ENCODE peak calls at places on chromosomes 1 and 21, in seven cellular contexts. R is CD4-positive, alpha-beta memory T cell; T is B cell; M is DMS53; V is NCI-H1105; C is amniotic epithelial cell; W is Right ventricle myocardium inferior. X is an unnamed sample.

GRCh38 chr1:228410671-228411070 is 4.0 kb upstream of the TRIM11 start:
- DNase-seq in R (no peak), T (no peak), M (no peak), V (no peak), C (no peak), W (no peak), X (no peak)

GRCh38 chr1:213759359-213760181 is 228.2 kb upstream of the PROX1 start:
- DNase-seq in R (no peak), T (no peak), M (peak), V (peak), C (no peak), W (no peak), X (no peak)

GRCh38 chr1:226975259-226975908 is 35.3 kb downstream of the COQ8A start:
- DNase-seq in R (no peak), T (no peak), M (peak), V (peak), C (no peak), W (peak), X (no peak)

GRCh38 chr1:109257682-109258421 is 8.5 kb downstream of the CELSR2 start:
- DNase-seq in R (peak), T (no peak), M (no peak), V (no peak), C (no peak), W (peak), X (no peak)

GRCh38 chr1:156128749-156129682 is 14.5 kb downstream of the LMNA start:
- DNase-seq in R (peak), T (no peak), M (no peak), V (no peak), C (peak), W (peak), X (no peak)

GRCh38 chr21:33360281-33360680 is 35.5 kb downstream of the IFNAR1 start:
- DNase-seq in R (no peak), T (no peak), M (peak), V (no peak), C (peak), W (no peak), X (no peak)

GRCh38 chr1:159211331-159212136 is 6.9 kb downstream of the ACKR1 start:
- DNase-seq in R (no peak), T (peak), M (peak), V (peak), C (peak), W (no peak), X (peak)

GRCh38 chr1:100354971-100355394 is 2.7 kb downstream of the CDC14A start:
- DNase-seq in R (peak), T (no peak), M (peak), V (peak), C (peak), W (no peak), X (no peak)

GRCh38 chr1:111515291-111516007 is 12.0 kb upstream of the ADORA3 start:
- DNase-seq in R (no peak), T (peak), M (no peak), V (no peak), C (peak), W (peak), X (peak)

GRCh38 chr1:112956503-112957132 is 622 bp upstream of the SLC16A1 start:
- DNase-seq in R (peak), T (no peak), M (peak), V (no peak), C (no peak), W (peak), X (no peak)

GRCh38 chr1:77282187-77282865 is 507 bp downstream of the AK5 start:
- DNase-seq in R (no peak), T (peak), M (peak), V (no peak), C (peak), W (peak), X (peak)